ENCODE peak calls at places on chromosomes 4 and X, in four cellular contexts. Q is K562, R is HepG2, W is GM12878. E is an unnamed sample.

GRCh38 chr4:17657849-17658248 is 43.4 kb downstream of the MED28 start:
- DNase-seq in R (no peak), Q (no peak), W (no peak), E (no peak)

GRCh38 chr4:30719363-30720020 is 677 bp upstream of the PCDH7 start:
- DNase-seq in Q (no peak), W (no peak), R (no peak), E (peak)

GRCh38 chr4:123862812-123863211 is 466.2 kb downstream of the SPRY1 start:
- DNase-seq in W (no peak), R (no peak), Q (no peak), E (no peak)

GRCh38 chr4:90357117-90357710 is 230.0 kb downstream of the CCSER1 start:
- DNase-seq in Q (no peak), W (no peak), R (peak), E (peak)

GRCh38 chrX:153411255-153411987 is at the start of gene ZFP92:
- DNase-seq in R (no peak), W (no peak), Q (peak), E (no peak)

GRCh38 chr4:25713812-25714211 is 58.2 kb downstream of the SLC34A2 start:
- DNase-seq in Q (no peak), W (no peak), R (no peak), E (no peak)

GRCh38 chr4:169236901-169237626 is 33.7 kb downstream of the SH3RF1 start:
- DNase-seq in Q (no peak), R (no peak), W (no peak), E (no peak)

GRCh38 chr4:16457944-16458343 is 231.7 kb upstream of the TAPT1 start:
- DNase-seq in Q (no peak), R (no peak), W (no peak), E (no peak)

GRCh38 chr4:5884804-5885203 is 8.1 kb downstream of the CRMP1 start:
- DNase-seq in Q (no peak), W (no peak), R (no peak), E (no peak)

GRCh38 chr4:146235654-146236570 is 21.6 kb downstream of the REELD1 start:
- DNase-seq in Q (no peak), W (no peak), R (no peak), E (no peak)

GRCh38 chrX:1468250-1468772 is 15.6 kb upstream of the ASMTL start:
- DNase-seq in W (peak), Q (no peak), R (no peak), E (no peak)

GRCh38 chr4:182238355-182238931 is 4.8 kb upstream of the TENM3 start:
- DNase-seq in W (no peak), Q (no peak), R (no peak), E (no peak)

GRCh38 chr4:114383055-114383454 is 215.6 kb upstream of the UGT8 start:
- DNase-seq in Q (no peak), W (no peak), R (no peak), E (no peak)

GRCh38 chr4:114383721-114384120 is 214.9 kb upstream of the UGT8 start:
- DNase-seq in R (no peak), W (no peak), Q (no peak), E (no peak)

GRCh38 chr4:114373508-114373907 is 225.1 kb upstream of the UGT8 start:
- DNase-seq in W (no peak), Q (no peak), R (no peak), E (no peak)

GRCh38 chr4:114378306-114378903 is 220.2 kb upstream of the UGT8 start:
- DNase-seq in Q (no peak), R (no peak), W (no peak), E (no peak)
- TF ChIP-seq SP1 in Q (no peak), R (no peak), W (no peak), E (no peak)

GRCh38 chr4:23945521-23946017 is 55.7 kb upstream of the PPARGC1A start:
- DNase-seq in W (no peak), R (peak), Q (no peak), E (no peak)
- TF ChIP-seq TARDBP in W (no peak), R (no peak), Q (no peak), E (no peak)

DNA sequence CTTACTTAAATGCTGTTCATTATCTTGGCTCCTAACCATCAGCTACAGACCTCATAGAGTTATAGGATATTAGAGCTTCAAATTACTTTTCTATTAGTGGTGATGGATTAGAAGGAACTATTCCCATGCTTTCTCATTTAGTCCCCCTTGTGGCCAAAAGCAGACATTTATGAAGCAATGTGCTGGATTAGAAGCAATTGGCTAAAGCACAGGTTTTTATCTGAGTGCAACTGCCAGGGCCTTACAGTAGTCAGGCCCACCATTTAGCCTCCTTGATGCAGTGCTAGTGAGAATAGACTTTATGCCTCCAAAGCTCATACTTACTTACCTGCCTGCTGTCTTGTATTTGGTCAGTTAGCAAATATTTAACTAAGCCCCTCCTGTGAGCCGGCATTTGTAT is 93.0 kb downstream of the TSPAN7 start:
- DNase-seq in Q (peak), R (peak), W (no peak), E (peak)
- TF ChIP-seq SP1 in Q (no peak), R (no peak), W (no peak), E (no peak)

DNA sequence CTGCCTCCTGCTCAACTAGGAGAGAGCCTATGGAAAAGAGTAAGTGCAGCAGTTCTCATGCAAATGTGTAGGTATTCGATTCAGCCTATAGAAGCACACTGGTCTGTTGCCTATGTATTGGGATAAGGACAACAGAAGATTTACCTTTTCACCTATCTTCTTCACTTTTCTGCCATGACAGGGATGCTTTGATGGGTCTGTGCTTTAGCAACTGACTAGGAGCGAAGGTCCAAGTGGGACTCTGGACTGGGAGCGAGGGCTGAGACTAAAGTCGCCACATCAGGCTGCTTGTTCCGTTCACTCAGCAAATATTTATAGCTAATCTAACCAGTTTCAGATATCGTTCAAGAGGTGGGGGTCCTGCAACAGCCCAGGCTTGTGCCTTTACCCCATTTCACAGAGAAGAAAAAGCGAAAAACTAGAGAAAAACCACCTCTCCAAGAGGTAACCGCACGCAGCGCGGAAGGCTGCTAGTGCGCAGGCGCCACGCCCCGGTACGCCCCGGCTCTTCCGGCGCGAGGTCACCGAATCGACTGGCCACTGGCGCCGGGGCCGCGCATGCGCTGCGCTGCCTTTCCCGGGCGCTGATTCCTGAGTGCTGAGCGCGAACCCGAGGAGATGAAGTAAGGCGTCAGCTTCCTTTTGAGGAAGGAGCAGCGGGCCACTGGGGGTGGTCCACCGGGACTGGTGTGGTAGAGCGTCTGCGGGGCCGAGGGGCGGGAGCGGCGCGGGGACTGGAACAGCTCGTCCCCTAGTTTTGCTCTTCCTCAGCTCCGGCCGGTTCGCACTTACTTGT is at the start of gene RBMX2:
- DNase-seq in Q (peak), W (peak), R (peak), E (peak)
- TF ChIP-seq TARDBP in Q (no peak), W (no peak), R (no peak), E (no peak)

GRCh38 chr4:175891863-175892262 is 79.8 kb upstream of the GPM6A start:
- DNase-seq in Q (no peak), W (no peak), R (peak), E (peak)
- TF ChIP-seq SP1 in Q (no peak), W (no peak), R (no peak), E (no peak)

DNA sequence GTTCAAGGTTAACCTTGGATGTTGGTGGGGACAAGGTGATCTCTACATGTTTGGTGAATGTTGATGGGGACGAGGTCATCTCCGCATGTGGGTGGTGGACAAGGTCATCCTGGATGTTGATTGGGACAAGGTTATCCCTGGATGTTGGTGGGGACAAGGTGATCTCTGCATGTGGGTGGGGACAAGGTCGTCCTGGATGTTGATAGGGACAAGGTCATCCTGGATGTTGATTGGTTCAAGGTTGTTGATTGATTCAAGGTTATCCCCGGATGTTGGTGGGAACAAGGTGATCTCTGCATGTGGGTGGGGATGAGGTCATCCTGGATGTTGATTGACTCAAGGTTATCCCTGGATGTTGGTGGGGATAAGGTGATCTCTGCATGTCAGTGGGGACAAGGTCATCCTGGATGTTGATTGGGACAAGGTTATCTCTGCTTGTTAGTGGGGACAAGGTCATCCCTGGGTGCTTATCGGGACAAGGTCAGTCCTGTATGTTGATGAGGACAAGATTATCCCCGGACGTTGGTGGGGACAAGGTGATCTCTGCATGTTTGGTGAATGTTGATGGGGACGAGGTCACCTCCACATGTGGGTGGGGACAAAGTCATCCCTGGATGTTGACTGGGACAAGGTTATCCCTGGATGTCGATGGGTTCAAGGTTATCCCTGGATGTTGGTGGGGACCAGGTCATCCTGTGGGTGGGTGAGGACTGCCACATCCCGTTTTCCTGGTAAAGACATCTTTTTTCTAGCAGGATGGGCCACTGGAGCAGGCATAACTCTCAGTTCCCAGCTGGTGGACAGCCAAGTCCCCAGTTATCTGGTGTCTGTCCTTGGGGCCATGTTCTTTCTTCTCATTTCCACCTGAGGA is 28.5 kb upstream of the PLCXD1 start:
- DNase-seq in W (no peak), R (no peak), Q (no peak), E (no peak)
- TF ChIP-seq TARDBP in W (no peak), R (no peak), Q (no peak), E (no peak)

DNA sequence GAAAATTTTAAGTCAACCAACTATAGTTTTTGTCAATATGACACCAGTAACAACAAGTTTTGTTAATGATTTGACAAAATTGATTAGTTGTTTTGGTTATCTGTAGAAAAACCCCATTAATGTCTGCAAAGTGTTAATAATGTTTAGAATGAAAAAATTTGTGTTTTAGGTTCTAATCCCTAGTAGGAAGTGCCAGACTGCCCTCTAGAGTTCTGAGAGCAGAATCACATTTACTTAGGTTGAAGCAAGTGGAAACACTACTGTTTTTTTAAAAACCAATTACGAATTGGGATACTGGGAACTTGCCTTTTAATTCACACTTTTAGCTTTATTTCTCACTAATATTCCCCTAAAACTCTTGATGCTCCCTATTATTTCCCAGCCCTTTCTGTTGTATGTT is 101.1 kb upstream of the CYLC1 start:
- DNase-seq in R (peak), Q (no peak), W (no peak), E (peak)
- TF ChIP-seq SP1 in R (no peak), Q (no peak), W (no peak), E (no peak)

DNA sequence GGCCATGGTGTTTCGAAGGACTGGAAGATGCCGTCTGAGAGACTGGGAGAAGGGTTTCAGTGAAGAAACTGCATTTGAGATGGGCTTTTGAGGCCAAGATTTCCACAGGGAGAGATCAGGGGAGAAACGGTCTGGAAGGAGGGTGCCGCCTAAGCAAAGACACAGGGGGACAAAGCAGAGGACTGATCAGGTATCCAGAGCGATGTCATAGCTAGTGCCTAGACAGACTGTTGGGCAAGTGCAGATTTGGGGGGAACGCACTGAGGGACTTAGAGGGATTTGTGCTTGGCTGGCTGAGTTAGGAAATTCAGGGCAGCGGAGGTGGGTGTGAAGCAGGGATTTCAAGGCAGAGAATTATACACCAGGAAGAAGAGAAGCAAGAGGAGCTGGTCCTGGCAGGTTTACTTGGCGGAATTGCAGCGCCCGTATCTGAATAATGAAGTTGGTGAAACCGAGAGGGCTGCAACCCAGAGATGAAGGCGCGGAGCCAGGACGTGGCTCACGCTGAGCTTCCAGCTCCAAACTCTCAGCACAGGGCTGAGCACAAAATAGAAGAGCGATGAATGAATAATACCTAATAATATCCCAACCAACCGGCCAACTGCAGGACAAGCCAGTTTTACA is 106.9 kb downstream of the MAML3 start:
- DNase-seq in W (no peak), Q (no peak), R (no peak), E (no peak)
- TF ChIP-seq TARDBP in W (no peak), Q (no peak), R (no peak), E (no peak)

DNA sequence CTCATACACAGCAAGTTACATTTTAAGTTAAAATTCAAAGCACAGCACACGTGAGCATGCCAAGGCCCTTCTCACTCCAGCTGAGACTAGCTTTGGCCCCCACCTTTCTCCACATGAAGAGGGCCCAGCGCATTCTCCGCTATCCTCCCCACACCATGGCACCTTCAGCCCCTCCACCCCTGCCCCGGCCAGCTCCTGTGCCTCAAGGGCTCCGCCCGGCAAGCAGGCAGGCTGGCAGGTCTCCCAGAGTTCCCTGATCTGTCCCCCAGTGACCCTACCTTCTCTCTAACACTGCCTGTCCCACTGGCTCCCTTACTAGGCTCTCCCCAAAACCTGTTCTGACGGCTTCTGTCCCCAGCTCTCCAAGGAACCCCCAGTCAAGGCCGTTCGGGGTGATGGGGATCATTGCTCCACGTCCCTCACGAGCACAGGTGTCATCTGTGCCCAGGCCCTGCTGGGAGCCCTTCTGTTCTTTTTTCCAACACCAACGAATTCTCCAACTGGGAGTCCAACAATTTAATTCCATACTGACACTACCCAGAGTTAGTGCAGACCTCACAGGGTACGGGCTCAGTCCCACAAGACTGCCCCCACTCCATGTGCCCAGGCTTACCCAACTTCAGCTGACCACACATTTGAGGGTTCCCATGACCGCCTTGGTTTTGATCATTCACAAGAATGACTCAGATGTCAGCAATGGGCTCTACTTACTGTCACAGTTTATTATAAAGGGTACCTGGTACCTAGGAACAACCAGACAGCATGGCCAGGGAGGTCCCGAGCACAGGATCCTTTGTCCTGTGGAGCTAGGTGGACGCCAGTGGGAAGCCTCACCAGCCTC is 4.2 kb downstream of the LETM1 start:
- DNase-seq in Q (peak), W (no peak), R (no peak), E (no peak)
- TF ChIP-seq SP1 in Q (no peak), W (no peak), R (no peak), E (no peak)

E was measured in HEK293T.